ENCODE peak calls at places on chromosome 4, in five cellular contexts. E is activated CD4-positive, alpha-beta T cell treated with anti-CD3 and anti-CD28 coated beads for 48 hours; B is RWPE1; C is ELR; O is mammary epithelial cell. J is an unnamed sample.

GRCh38 chr4:75345436-75345835 is 168.8 kb downstream of the RCHY1 start:
- DNase-seq in C (no peak), O (no peak), B (no peak), E (no peak), J (no peak)

GRCh38 chr4:128338634-128339355 is 51.2 kb upstream of the PGRMC2 start:
- DNase-seq in O (peak), E (no peak), C (peak), B (no peak), J (peak)

GRCh38 chr4:102625232-102625930 is 124.2 kb downstream of the NFKB1 start:
- DNase-seq in C (peak), B (no peak), O (peak), E (peak), J (peak)

GRCh38 chr4:101279377-101279871 is 67.9 kb downstream of the PPP3CA start:
- DNase-seq in B (no peak), E (peak), O (no peak), C (peak), J (no peak)

GRCh38 chr4:634599-634985 is 9.2 kb downstream of the PDE6B start:
- DNase-seq in O (no peak), C (no peak), B (no peak), E (no peak), J (no peak)

GRCh38 chr4:3369781-3370660 is 71.7 kb upstream of the HGFAC start:
- DNase-seq in C (peak), O (peak), B (no peak), E (peak), J (peak)

GRCh38 chr4:95637047-95637600 is 88.4 kb upstream of the UNC5C start:
- DNase-seq in O (peak), E (no peak), B (peak), C (no peak), J (peak)

GRCh38 chr4:80926446-80926845 is 104.1 kb upstream of the BMP3 start:
- DNase-seq in C (peak), B (peak), O (no peak), E (no peak), J (peak)

GRCh38 chr4:157674699-157675098 is 454.2 kb downstream of the GRIA2 start:
- DNase-seq in B (no peak), O (no peak), E (no peak), C (no peak), J (no peak)

GRCh38 chr4:149077142-149077541 is 634.9 kb upstream of the NR3C2 start:
- DNase-seq in B (no peak), C (peak), O (no peak), E (no peak), J (no peak)

GRCh38 chr4:138090145-138090917 is 151.8 kb downstream of the SLC7A11 start:
- DNase-seq in O (peak), C (peak), E (peak), B (peak), J (peak)

GRCh38 chr4:4778491-4779003 is 80.9 kb upstream of the MSX1 start:
- DNase-seq in O (no peak), C (no peak), E (no peak), B (no peak), J (no peak)

GRCh38 chr4:139833131-139833930 is 167.7 kb downstream of the MGST2 start:
- DNase-seq in O (no peak), C (no peak), E (no peak), B (no peak), J (no peak)

GRCh38 chr4:115360441-115360840 is 247.0 kb upstream of the NDST4 start:
- DNase-seq in E (no peak), C (no peak), B (no peak), O (peak), J (no peak)

GRCh38 chr4:26140150-26140898 is 180.5 kb upstream of the RBPJ start:
- DNase-seq in O (no peak), B (no peak), E (no peak), C (peak), J (no peak)

GRCh38 chr4:84966382-84967291 is at the start of gene WDFY3:
- DNase-seq in C (peak), B (peak), O (peak), E (peak), J (peak)

GRCh38 chr4:94743838-94744237 is 13.9 kb upstream of the BMPR1B start:
- DNase-seq in C (no peak), B (no peak), E (no peak), O (no peak), J (no peak)

GRCh38 chr4:68447201-68447600 is at the start of gene TMPRSS11E:
- DNase-seq in O (peak), C (no peak), E (no peak), B (no peak), J (peak)

GRCh38 chr4:20672262-20672661 is 28.0 kb upstream of the PACRGL start:
- DNase-seq in E (no peak), B (no peak), O (no peak), C (no peak), J (no peak)

GRCh38 chr4:186900980-186901379 is 177.3 kb upstream of the FAT1 start:
- DNase-seq in E (no peak), C (no peak), B (no peak), O (no peak), J (no peak)

GRCh38 chr4:112648263-112649054 is 11.5 kb downstream of the LARP7 start:
- DNase-seq in B (no peak), C (no peak), O (no peak), E (no peak), J (no peak)

GRCh38 chr4:171954650-171955049 is 141.4 kb downstream of the GALNTL6 start:
- DNase-seq in E (no peak), C (peak), O (peak), B (no peak), J (no peak)

GRCh38 chr4:4457803-4458550 is 71.1 kb downstream of the NSG1 start:
- DNase-seq in B (no peak), O (no peak), E (no peak), C (peak), J (peak)

GRCh38 chr4:137896221-137896737 is 345.9 kb downstream of the SLC7A11 start:
- DNase-seq in O (no peak), B (no peak), E (no peak), C (no peak), J (no peak)

GRCh38 chr4:144556636-144557035 is 89.3 kb upstream of the HHIP start:
- DNase-seq in E (no peak), O (no peak), C (no peak), B (no peak), J (no peak)

GRCh38 chr4:39664828-39665731 is 26.4 kb upstream of the SMIM14 start:
- DNase-seq in B (no peak), C (peak), E (no peak), O (no peak), J (no peak)

GRCh38 chr4:51862199-51862598 is 19.2 kb downstream of the DCUN1D4 start:
- DNase-seq in O (no peak), C (no peak), E (no peak), B (no peak), J (no peak)

GRCh38 chr4:52611030-52611555 is 48.0 kb downstream of the USP46 start:
- DNase-seq in E (no peak), B (no peak), C (no peak), O (no peak), J (no peak)

GRCh38 chr4:47531241-47531953 is 46.3 kb downstream of the ATP10D start:
- DNase-seq in C (peak), B (peak), E (peak), O (peak), J (peak)

GRCh38 chr4:48831532-48832015 is 686 bp downstream of the OCIAD1 start:
- DNase-seq in C (peak), O (no peak), E (no peak), B (no peak), J (peak)